ENCODE peak calls at places on chromosomes 11 and 22, in six cellular contexts. A, X, E, J, K and I are unnamed samples. For H4K20me1, the result is how much of the 10 kb centered on the place peaks cover.

GRCh38 chr11:78801161-78801884 is 226.7 kb upstream of the NARS2 start:
- DNase-seq in A (no peak), X (no peak), E (no peak), J (no peak), K (peak), I (no peak)

GRCh38 chr11:87173185-87174039 is 135.7 kb downstream of the TMEM135 start:
- DNase-seq in A (no peak), X (peak), E (no peak), J (peak), K (peak), I (no peak)

GRCh38 chr11:109946322-109946846 is 146.8 kb upstream of the ZC3H12C start:
- DNase-seq in A (peak), X (peak), E (peak), J (peak), K (peak), I (peak)

GRCh38 chr11:20156876-20157613 is 3.2 kb downstream of the DBX1 start:
- DNase-seq in A (no peak), X (no peak), E (no peak), J (no peak), K (no peak), I (peak)

GRCh38 chr11:11786234-11786633 is 55.5 kb upstream of the USP47 start:
- DNase-seq in A (no peak), X (no peak), E (no peak), J (no peak), K (no peak), I (no peak)

GRCh38 chr11:133828861-133829260 is 16.5 kb downstream of the SPATA19 start:
- DNase-seq in A (no peak), X (no peak), E (no peak), J (no peak), K (no peak), I (no peak)

GRCh38 chr11:93498099-93499040 is 44.8 kb downstream of the SMCO4 start:
- DNase-seq in A (no peak), X (no peak), E (no peak), J (no peak), K (no peak), I (peak)

GRCh38 chr11:12272821-12273617 is 104.4 kb upstream of the PARVA start:
- DNase-seq in A (no peak), X (no peak), E (no peak), J (peak), K (no peak), I (no peak)

GRCh38 chr11:46119352-46120216 is 1.7 kb downstream of the PHF21A start:
- DNase-seq in A (peak), X (no peak), E (no peak), J (peak), K (peak), I (peak)

GRCh38 chr11:118606844-118607228 is 579 bp upstream of the PHLDB1 start:
- DNase-seq in A (no peak), X (no peak), E (no peak), J (no peak), K (no peak), I (no peak)

GRCh38 chr11:118606157-118606843 is 1.1 kb upstream of the PHLDB1 start:
- DNase-seq in A (no peak), X (no peak), E (no peak), J (no peak), K (no peak), I (peak)

GRCh38 chr11:118605116-118605867 is 2.1 kb upstream of the PHLDB1 start:
- DNase-seq in A (peak), X (no peak), E (no peak), J (peak), K (peak), I (peak)

GRCh38 chr11:118602331-118602730 is 5.1 kb upstream of the PHLDB1 start:
- DNase-seq in A (no peak), X (no peak), E (no peak), J (no peak), K (no peak), I (no peak)

DNA sequence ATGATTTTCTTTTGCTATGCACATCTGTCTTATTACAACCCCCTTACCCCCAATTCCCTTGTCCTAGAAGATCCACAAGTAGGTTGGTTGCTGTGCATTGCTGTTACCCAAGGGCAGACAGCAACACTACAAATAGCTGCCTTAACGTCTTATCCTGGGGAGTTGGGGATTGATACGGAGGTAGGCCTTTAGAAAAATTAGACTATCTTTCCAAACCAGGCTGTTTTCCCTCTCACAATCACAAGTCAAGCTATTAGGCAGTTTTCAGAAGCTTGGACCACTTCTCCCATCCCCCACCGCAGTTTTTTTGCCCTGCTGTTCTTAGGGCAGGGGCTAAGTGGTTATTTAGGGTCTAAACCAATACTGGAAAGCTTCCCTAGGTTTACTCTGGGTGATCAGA is 2.8 kb upstream of the PHLDB1 start:
- DNase-seq in A (peak), X (no peak), E (no peak), J (no peak), K (no peak), I (no peak)
- TF ChIP-seq POLR2AphosphoS5 in A (no peak), X (no peak), E (no peak), J (no peak), K (no peak), I (no peak)

DNA sequence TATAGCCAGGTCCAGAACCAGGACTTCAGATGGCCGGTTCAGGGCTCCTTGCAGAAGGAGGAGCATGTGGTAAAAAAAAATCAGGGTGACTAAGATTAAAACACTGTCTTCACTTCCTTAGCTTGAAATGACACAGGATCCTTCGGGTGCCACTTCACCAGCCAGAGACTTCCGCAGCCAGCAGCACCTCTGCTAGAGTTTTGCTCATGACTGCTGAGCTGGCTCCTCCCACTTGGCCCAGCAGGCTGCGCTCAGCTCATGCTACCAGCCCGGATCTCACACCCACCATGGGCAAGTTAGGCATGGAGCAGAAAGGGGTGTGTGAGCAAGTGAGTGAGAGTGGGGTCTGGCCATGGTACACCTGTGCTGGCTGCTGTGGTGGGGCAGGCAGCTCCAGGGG is 6.6 kb upstream of the MS4A18 start:
- DNase-seq in A (no peak), X (no peak), E (no peak), J (no peak), K (no peak), I (no peak)
- H4K20me1 ChIP-seq in A (under half), X (under half), E (under half), J (under half), K (under half), I (under half)

GRCh38 chr11:16322190-16322589 is 34.2 kb downstream of the SOX6 start:
- DNase-seq in A (no peak), X (no peak), E (no peak), J (no peak), K (no peak), I (no peak)

GRCh38 chr11:16318320-16318719 is 38.0 kb downstream of the SOX6 start:
- DNase-seq in A (no peak), X (no peak), E (no peak), J (no peak), K (no peak), I (no peak)

GRCh38 chr11:16326679-16327297 is 29.6 kb downstream of the SOX6 start:
- DNase-seq in A (no peak), X (no peak), E (no peak), J (no peak), K (no peak), I (no peak)

GRCh38 chr11:16317712-16318111 is 38.6 kb downstream of the SOX6 start:
- DNase-seq in A (no peak), X (no peak), E (no peak), J (no peak), K (no peak), I (no peak)

DNA sequence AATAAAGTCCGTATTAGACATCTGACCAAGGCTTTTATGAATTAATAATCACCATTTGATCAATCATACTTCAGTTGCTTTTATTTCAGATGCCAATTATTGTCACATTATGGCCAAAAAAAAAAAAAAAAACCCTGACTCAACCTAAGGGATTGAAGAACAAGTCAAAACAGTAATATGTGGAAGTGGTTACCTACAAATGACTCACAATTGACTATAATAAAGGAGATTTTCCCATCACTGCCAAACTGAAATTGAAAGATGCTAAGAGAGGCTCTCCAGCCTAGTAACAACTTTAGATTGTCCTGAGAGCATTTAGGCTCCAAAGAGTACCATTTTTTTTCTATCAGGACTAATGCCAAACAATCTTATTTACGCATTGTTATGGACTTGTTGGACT is 35.2 kb downstream of the SOX6 start:
- DNase-seq in A (no peak), X (no peak), E (no peak), J (no peak), K (no peak), I (no peak)
- TF ChIP-seq POLR2AphosphoS5 in A (no peak), X (no peak), E (no peak), J (no peak), K (no peak), I (no peak)

DNA sequence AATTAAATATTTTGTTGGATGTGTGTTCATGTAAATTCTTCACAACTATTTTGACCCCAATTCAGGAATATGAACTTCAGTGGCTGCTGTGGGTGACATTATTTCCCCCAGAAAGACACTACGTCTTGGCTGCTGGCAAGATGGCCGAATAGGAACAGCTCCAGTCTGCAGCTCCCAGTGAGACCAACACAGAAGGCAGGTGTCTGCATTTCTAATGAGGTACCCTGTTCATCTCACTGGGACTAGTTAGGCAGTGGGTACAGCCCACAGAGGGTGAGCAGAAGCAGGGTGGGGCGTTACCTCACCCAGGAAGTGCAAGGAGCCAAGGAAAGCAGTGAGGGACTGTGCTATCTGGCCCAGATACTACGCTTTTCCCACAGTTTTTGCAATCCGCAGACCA is 65.3 kb downstream of the ZBTB44 start:
- DNase-seq in A (no peak), X (no peak), E (no peak), J (no peak), K (no peak), I (no peak)
- H4K20me1 ChIP-seq in A (under half), X (under half), E (under half), J (under half), K (under half), I (under half)

GRCh38 chr11:1864831-1865665 is 12.2 kb downstream of the LSP1 start:
- DNase-seq in A (no peak), X (no peak), E (no peak), J (no peak), K (no peak), I (no peak)

GRCh38 chr11:1862588-1863351 is 9.9 kb downstream of the LSP1 start:
- DNase-seq in A (no peak), X (peak), E (no peak), J (no peak), K (no peak), I (no peak)

GRCh38 chr11:1861435-1862411 is 8.8 kb downstream of the LSP1 start:
- DNase-seq in A (no peak), X (no peak), E (no peak), J (no peak), K (no peak), I (no peak)

GRCh38 chr11:1864216-1864615 is 11.3 kb downstream of the LSP1 start:
- DNase-seq in A (no peak), X (no peak), E (no peak), J (no peak), K (no peak), I (no peak)

DNA sequence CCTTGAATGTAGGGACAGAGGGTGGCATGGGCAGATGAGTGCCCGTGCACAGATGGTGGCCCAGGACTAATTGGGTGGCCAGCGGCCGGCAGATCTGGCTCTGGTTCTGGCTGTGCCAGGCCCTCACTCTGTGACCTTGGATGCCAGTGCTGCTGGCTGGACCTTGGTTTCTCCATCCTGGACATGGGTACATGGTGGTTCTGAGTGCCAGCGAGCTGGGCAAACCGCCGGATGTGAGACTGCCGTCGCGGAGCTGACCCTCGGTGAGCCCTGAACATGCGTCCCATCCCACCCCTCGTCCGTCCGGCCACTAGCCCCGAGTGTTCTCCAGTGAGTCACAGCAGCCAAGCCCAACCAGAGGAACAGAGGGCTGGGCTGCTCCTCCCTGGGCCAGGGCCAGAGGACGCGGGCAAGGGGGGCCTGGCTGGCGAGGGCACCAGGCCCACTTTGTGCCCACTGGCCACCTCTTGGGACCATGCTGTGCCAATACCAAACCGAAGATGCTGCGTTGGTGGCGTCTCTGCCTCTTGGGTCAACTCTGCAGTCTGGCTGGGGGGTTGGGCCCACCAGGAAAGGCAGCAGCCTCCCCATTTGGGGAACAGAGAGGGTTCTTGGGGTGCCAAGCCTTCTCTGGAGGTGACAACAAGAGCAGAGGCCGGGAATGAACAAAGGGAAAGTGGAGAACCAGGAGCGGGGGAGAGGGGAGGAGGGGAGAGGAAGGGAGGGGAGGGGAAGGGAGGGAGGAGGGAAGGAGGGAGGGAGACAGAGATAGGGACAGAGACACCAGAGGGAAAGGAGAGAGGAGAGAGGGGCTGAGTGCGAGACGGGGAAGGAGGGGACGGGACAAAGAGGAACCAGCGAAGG is 10.7 kb downstream of the LSP1 start:
- DNase-seq in A (peak), X (peak), E (no peak), J (peak), K (peak), I (peak)
- TF ChIP-seq POLR2AphosphoS5 in A (no peak), X (peak), E (no peak), J (no peak), K (peak), I (no peak)

DNA sequence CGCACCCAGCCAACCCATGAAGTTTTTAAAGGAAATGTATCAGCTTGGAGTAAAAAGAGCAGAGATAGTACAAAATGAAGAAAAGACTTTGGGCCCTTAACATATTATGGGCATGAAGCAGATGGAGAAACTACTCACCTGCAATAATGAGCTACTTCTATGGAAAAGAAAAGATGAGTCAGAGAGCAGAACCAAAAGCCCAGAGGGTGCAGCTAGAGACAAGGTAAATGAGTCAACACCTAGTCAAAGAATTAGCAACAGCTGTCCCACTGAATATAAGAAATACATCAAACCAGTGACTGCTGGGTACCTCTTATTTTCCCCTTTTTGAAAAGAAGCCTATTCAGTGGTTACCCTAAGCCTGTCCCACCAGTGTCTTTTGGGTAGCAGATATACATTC is 61.8 kb downstream of the RPL27A start:
- DNase-seq in A (no peak), X (no peak), E (no peak), J (no peak), K (no peak), I (no peak)
- H4K20me1 ChIP-seq in A (under half), X (under half), E (under half), J (under half), K (under half), I (under half)

GRCh38 chr22:19530751-19531150 is 6.5 kb upstream of the CLDN5 start:
- DNase-seq in A (peak), X (no peak), E (no peak), J (no peak), K (no peak), I (no peak)

GRCh38 chr22:19536564-19536963 is 12.4 kb upstream of the CLDN5 start:
- DNase-seq in A (no peak), X (no peak), E (no peak), J (no peak), K (no peak), I (no peak)

GRCh38 chr22:19533857-19534256 is 9.6 kb upstream of the CLDN5 start:
- DNase-seq in A (no peak), X (no peak), E (no peak), J (no peak), K (peak), I (no peak)

GRCh38 chr22:19535001-19535400 is 10.8 kb upstream of the CLDN5 start:
- DNase-seq in A (no peak), X (no peak), E (no peak), J (no peak), K (peak), I (no peak)

GRCh38 chr22:19533049-19533626 is 8.9 kb upstream of the CLDN5 start:
- DNase-seq in A (peak), X (no peak), E (no peak), J (no peak), K (no peak), I (no peak)
- TF ChIP-seq POLR2AphosphoS5 in A (no peak), X (no peak), E (no peak), J (no peak), K (no peak), I (no peak)

GRCh38 chr22:46074771-46075551 is 75.4 kb upstream of the PPARA start:
- DNase-seq in A (no peak), X (no peak), E (no peak), J (no peak), K (no peak), I (peak)

GRCh38 chr22:46072981-46073682 is 77.2 kb upstream of the PPARA start:
- DNase-seq in A (no peak), X (no peak), E (no peak), J (no peak), K (no peak), I (no peak)

GRCh38 chr22:46072030-46072881 is 78.1 kb upstream of the PPARA start:
- DNase-seq in A (no peak), X (no peak), E (no peak), J (no peak), K (peak), I (peak)

GRCh38 chr22:46075764-46076531 is 74.4 kb upstream of the PPARA start:
- DNase-seq in A (no peak), X (no peak), E (no peak), J (no peak), K (no peak), I (no peak)

GRCh38 chr22:46073683-46074504 is 76.4 kb upstream of the PPARA start:
- DNase-seq in A (no peak), X (no peak), E (no peak), J (no peak), K (peak), I (no peak)
- H4K20me1 ChIP-seq in A (under half), X (under half), E (under half), J (under half), K (under half), I (under half)